ENCODE peak calls at places on chromosome 10, in seven cellular contexts. X is aorta; F is omental fat pad; Z is stimulated activated naive CD8-positive, alpha-beta T cell treated with anti-CD3 and anti-CD28 coated beads, Interleukin-15, Interleukin-2, amounts not matched to agents 100 U/mL and 50 U/mL, for 24 hours; C is CD4-positive, CD25-positive, alpha-beta regulatory T cell; E is activated CD8-positive, alpha-beta memory T cell treated with anti-CD3 and anti-CD28 coated beads, Interleukin-2, amount 10 ng/mL, durations not matched to agents 7 days and 5 days; K is naive B cell. N is an unnamed sample.

GRCh38 chr10:120926611-120927010 is 75.4 kb downstream of the WDR11 start:
- ATAC-seq in Z (peak), C (no peak), E (no peak), X (peak), K (no peak), F (no peak), N (no peak)

GRCh38 chr10:73553316-73553715 is 37.8 kb downstream of the USP54 start:
- ATAC-seq in F (no peak), E (no peak), K (no peak), Z (no peak), X (no peak), C (no peak), N (no peak)

GRCh38 chr10:75403144-75404022 is 1.8 kb upstream of the ZNF503 start:
- ATAC-seq in Z (no peak), X (no peak), F (no peak), C (no peak), K (no peak), E (no peak), N (no peak)

GRCh38 chr10:13218878-13219277 is 15.3 kb downstream of the UCMA start:
- ATAC-seq in X (no peak), K (no peak), C (no peak), Z (no peak), F (no peak), E (no peak), N (no peak)

GRCh38 chr10:124357583-124357930 is 61.2 kb downstream of the OAT start:
- ATAC-seq in C (no peak), Z (no peak), E (no peak), X (no peak), F (no peak), K (no peak), N (no peak)

GRCh38 chr10:95469676-95470075 is 91.5 kb downstream of the SORBS1 start:
- ATAC-seq in X (no peak), F (no peak), K (no peak), Z (no peak), C (no peak), E (no peak), N (no peak)

GRCh38 chr10:18735711-18736110 is 76.5 kb downstream of the ARL5B start:
- ATAC-seq in K (no peak), X (no peak), C (no peak), F (no peak), Z (no peak), E (no peak), N (no peak)

GRCh38 chr10:5404188-5405041 is at the start of gene TUBAL3:
- ATAC-seq in X (no peak), C (no peak), K (no peak), E (no peak), F (no peak), Z (no peak), N (peak)

GRCh38 chr10:121194696-121195523 is 343.7 kb downstream of the WDR11 start:
- ATAC-seq in C (no peak), X (no peak), K (no peak), E (no peak), Z (no peak), F (no peak), N (no peak)

GRCh38 chr10:29908977-29909376 is 150.4 kb downstream of the JCAD start:
- ATAC-seq in X (no peak), E (peak), K (no peak), F (no peak), Z (no peak), C (no peak), N (no peak)

GRCh38 chr10:91307489-91307888 is 87.0 kb downstream of the PCGF5 start:
- ATAC-seq in E (no peak), X (no peak), C (no peak), F (no peak), K (no peak), Z (no peak), N (peak)

GRCh38 chr10:53395449-53395848 is 622.9 kb upstream of the MBL2 start:
- ATAC-seq in K (no peak), X (no peak), C (no peak), F (no peak), E (no peak), Z (no peak), N (no peak)

GRCh38 chr10:15461353-15462108 is 90.4 kb upstream of the FAM171A1 start:
- ATAC-seq in C (no peak), X (peak), Z (no peak), K (no peak), E (no peak), F (no peak), N (no peak)

GRCh38 chr10:5447611-5448071 is 35.3 kb downstream of the NET1 start:
- ATAC-seq in K (no peak), Z (peak), E (peak), X (no peak), C (peak), F (no peak), N (peak)

GRCh38 chr10:2120781-2121180 is 383.5 kb upstream of the ADARB2 start:
- ATAC-seq in X (no peak), Z (no peak), C (no peak), K (no peak), E (no peak), F (no peak), N (no peak)

GRCh38 chr10:60726253-60726652 is 52.0 kb upstream of the CDK1 start:
- ATAC-seq in Z (no peak), X (no peak), C (no peak), K (no peak), F (no peak), E (no peak), N (no peak)

GRCh38 chr10:3775671-3776551 is 9.1 kb downstream of the KLF6 start:
- ATAC-seq in E (no peak), F (peak), C (no peak), K (peak), X (peak), Z (no peak), N (peak)

GRCh38 chr10:91000470-91000869 is 79.6 kb upstream of the ANKRD1 start:
- ATAC-seq in E (no peak), F (no peak), C (no peak), K (no peak), X (no peak), Z (no peak), N (no peak)

GRCh38 chr10:81367132-81367531 is 507.9 kb upstream of the NRG3 start:
- ATAC-seq in Z (no peak), K (no peak), C (no peak), E (no peak), F (no peak), X (no peak), N (no peak)

GRCh38 chr10:119737827-119738226 is 12.0 kb downstream of the INPP5F start:
- ATAC-seq in Z (peak), C (peak), X (peak), F (peak), K (no peak), E (no peak), N (peak)

GRCh38 chr10:99977916-99978315 is 31.8 kb downstream of the DNMBP start:
- ATAC-seq in F (no peak), K (no peak), Z (no peak), C (no peak), X (no peak), E (no peak), N (no peak)

GRCh38 chr10:68297264-68297663 is 34.6 kb upstream of the HNRNPH3 start:
- ATAC-seq in X (no peak), K (no peak), C (no peak), Z (no peak), F (no peak), E (no peak), N (no peak)

GRCh38 chr10:94403823-94404228 is 1.5 kb downstream of the TBC1D12 start:
- ATAC-seq in E (no peak), C (peak), X (no peak), F (peak), Z (no peak), K (peak), N (peak)

GRCh38 chr10:71837085-71837827 is 13.8 kb downstream of the PSAP start:
- ATAC-seq in F (no peak), E (no peak), X (no peak), Z (no peak), C (peak), K (no peak), N (no peak)

GRCh38 chr10:14507156-14507555 is 176.4 kb upstream of the FRMD4A start:
- ATAC-seq in C (peak), E (peak), Z (peak), K (peak), X (no peak), F (no peak), N (peak)

GRCh38 chr10:9297580-9297979 is 1243.1 kb downstream of the GATA3 start:
- ATAC-seq in X (no peak), F (no peak), K (no peak), C (no peak), E (no peak), Z (no peak), N (no peak)

GRCh38 chr10:110311357-110311949 is 6.7 kb upstream of the SMNDC1 start:
- ATAC-seq in X (peak), E (peak), C (peak), F (peak), K (peak), Z (no peak), N (peak)

GRCh38 chr10:69869291-69869841 is 67.7 kb downstream of the COL13A1 start:
- ATAC-seq in E (no peak), C (no peak), F (peak), K (no peak), X (no peak), Z (no peak), N (no peak)

GRCh38 chr10:119283387-119283786 is 76.0 kb downstream of the GRK5 start:
- ATAC-seq in E (no peak), Z (no peak), K (peak), C (no peak), F (no peak), X (peak), N (no peak)

GRCh38 chr10:35843524-35844171 is 201.6 kb upstream of the FZD8 start:
- ATAC-seq in X (peak), C (no peak), K (no peak), E (no peak), Z (no peak), F (no peak), N (no peak)

GRCh38 chr10:60384708-60385398 is 4.8 kb downstream of the ANK3 start:
- ATAC-seq in K (no peak), X (no peak), Z (no peak), E (no peak), F (peak), C (no peak), N (no peak)

GRCh38 chr10:5830629-5831445 is 17.6 kb upstream of the GDI2 start:
- ATAC-seq in E (no peak), K (no peak), X (peak), C (no peak), Z (peak), F (no peak), N (no peak)

GRCh38 chr10:79488303-79488702 is 24.0 kb upstream of the EIF5AL1 start:
- ATAC-seq in F (peak), C (no peak), E (no peak), X (peak), K (no peak), Z (no peak), N (no peak)

GRCh38 chr10:47323636-47324299 is 1.5 kb downstream of the GDF2 start:
- ATAC-seq in Z (no peak), K (no peak), X (no peak), E (no peak), C (no peak), F (no peak), N (no peak)

GRCh38 chr10:42827201-42827600 is 44.6 kb downstream of the BMS1 start:
- ATAC-seq in E (no peak), C (no peak), F (no peak), K (no peak), X (no peak), Z (no peak), N (no peak)

GRCh38 chr10:5737352-5737751 is 52.7 kb downstream of the TASOR2 start:
- ATAC-seq in Z (no peak), E (no peak), C (no peak), K (peak), F (no peak), X (no peak), N (no peak)

GRCh38 chr10:14533295-14533694 is 202.6 kb upstream of the FRMD4A start:
- ATAC-seq in K (no peak), Z (no peak), X (no peak), F (no peak), C (no peak), E (no peak), N (peak)

GRCh38 chr10:11951695-11952094 is 90.9 kb downstream of the UPF2 start:
- ATAC-seq in Z (no peak), F (no peak), K (no peak), C (no peak), E (no peak), X (no peak), N (no peak)

GRCh38 chr10:52644678-52645434 is 127.7 kb downstream of the MBL2 start:
- ATAC-seq in X (no peak), E (no peak), F (no peak), Z (no peak), C (no peak), K (no peak), N (no peak)

N was measured in activated T-helper 17 cell treated with anti-CD3 and anti-CD28 coated beads, Interleukin-2, amount 50 U/mL, for 72 hours.